ENCODE peak calls at places on chromosomes 6 and 20, in seven cellular contexts. Z, L, R, A, M, K and H are unnamed samples.

GRCh38 chr6:17754254-17754653 is 47.5 kb upstream of the NUP153 start:
- DNase-seq in M (no peak), L (no peak), K (no peak), Z (no peak), R (no peak), A (no peak), H (no peak)

GRCh38 chr6:114249522-114249921 is 93.3 kb downstream of the HS3ST5 start:
- DNase-seq in L (no peak), K (no peak), M (no peak), A (no peak), Z (no peak), R (no peak), H (no peak)

GRCh38 chr20:38434310-38434741 is 802 bp downstream of the SNHG17 start:
- DNase-seq in Z (no peak), A (no peak), K (no peak), M (peak), R (peak), L (no peak), H (no peak)

GRCh38 chr6:98107801-98108200 is 726.6 kb upstream of the POU3F2 start:
- DNase-seq in K (no peak), L (no peak), R (no peak), M (no peak), A (no peak), Z (no peak), H (no peak)

GRCh38 chr6:162856885-162857284 is 129.1 kb downstream of the PACRG start:
- DNase-seq in M (peak), A (peak), R (peak), L (no peak), Z (no peak), K (no peak), H (peak)

GRCh38 chr20:17014217-17014616 is 212.6 kb upstream of the PCSK2 start:
- DNase-seq in R (no peak), L (no peak), K (no peak), Z (no peak), M (no peak), A (no peak), H (no peak)

GRCh38 chr20:62458256-62459251 is 17.2 kb downstream of the GATA5 start:
- DNase-seq in A (no peak), L (no peak), K (no peak), R (no peak), M (no peak), Z (no peak), H (no peak)

GRCh38 chr6:33252758-33253157 is 18.9 kb downstream of the VPS52 start:
- DNase-seq in A (no peak), M (no peak), L (no peak), K (no peak), R (no peak), Z (no peak), H (no peak)

GRCh38 chr20:57904706-57905105 is 194.9 kb upstream of the PMEPA1 start:
- DNase-seq in L (no peak), R (no peak), M (no peak), Z (no peak), A (no peak), K (no peak), H (no peak)

GRCh38 chr6:89952696-89953095 is 58.4 kb downstream of the GJA10 start:
- DNase-seq in Z (peak), R (peak), M (no peak), L (no peak), A (no peak), K (peak), H (peak)

GRCh38 chr20:50331469-50332251 is 141.0 kb downstream of the CEBPB start:
- DNase-seq in L (no peak), M (no peak), R (no peak), A (no peak), Z (no peak), K (no peak), H (no peak)

GRCh38 chr6:125528614-125529013 is 220.8 kb upstream of the HEY2 start:
- DNase-seq in A (no peak), L (no peak), K (no peak), M (peak), R (no peak), Z (no peak), H (no peak)

GRCh38 chr6:63819831-63820230 is 184.2 kb downstream of the PHF3 start:
- DNase-seq in M (no peak), Z (no peak), K (no peak), R (peak), L (no peak), A (no peak), H (no peak)

GRCh38 chr6:1871936-1872335 is 262.2 kb downstream of the FOXC1 start:
- DNase-seq in R (no peak), L (no peak), A (no peak), Z (no peak), M (no peak), K (no peak), H (no peak)

GRCh38 chr6:105794263-105794662 is 291.9 kb upstream of the PRDM1 start:
- DNase-seq in Z (no peak), L (peak), A (no peak), R (no peak), K (no peak), M (no peak), H (no peak)

GRCh38 chr6:48199502-48199901 is 88.5 kb upstream of the PTCHD4 start:
- DNase-seq in M (no peak), K (no peak), Z (no peak), A (no peak), L (no peak), R (no peak), H (no peak)

GRCh38 chr6:130869681-130870080 is 42.5 kb downstream of the SMLR1 start:
- DNase-seq in R (no peak), A (no peak), K (no peak), M (no peak), Z (no peak), L (no peak), H (no peak)

GRCh38 chr20:42063176-42063575 is 445.0 kb upstream of the CHD6 start:
- DNase-seq in M (no peak), L (no peak), Z (no peak), A (no peak), K (no peak), R (no peak), H (no peak)

GRCh38 chr20:38932457-38933120 is 6.4 kb downstream of the FAM83D start:
- DNase-seq in Z (no peak), A (no peak), M (no peak), K (no peak), R (peak), L (no peak), H (no peak)

GRCh38 chr20:38127011-38127621 is 38.0 kb downstream of the TGM2 start:
- DNase-seq in K (no peak), R (peak), L (peak), Z (no peak), M (no peak), A (peak), H (no peak)

GRCh38 chr6:15876406-15876805 is 213.6 kb upstream of the DTNBP1 start:
- DNase-seq in Z (no peak), A (no peak), M (no peak), K (no peak), R (no peak), L (no peak), H (no peak)